ENCODE peak calls at places on chromosomes 2 and 18, in five cellular contexts. One of them, this sample, is unnamed.

GRCh38 chr2:109647636-109648035 is 33.5 kb downstream of the SOWAHC start:
- DNase-seq in NCI-H1694 treated with DMSO at 0.1 percent for 48 hours: no peak
- DNase-seq in tibial artery: peak
- DNase-seq in Kasumi-1: no peak
- DNase-seq in NCI-H1417 treated with DMSO at 0.1 percent for 48 hours: no peak
- DNase-seq in this sample: peak

GRCh38 chr2:179817181-179817841 is 44.1 kb downstream of the ZNF385B start:
- DNase-seq in NCI-H1694 treated with DMSO at 0.1 percent for 48 hours: no peak
- DNase-seq in tibial artery: no peak
- DNase-seq in Kasumi-1: no peak
- DNase-seq in NCI-H1417 treated with DMSO at 0.1 percent for 48 hours: no peak
- DNase-seq in this sample: no peak

GRCh38 chr18:56127322-56128099 is 510.9 kb downstream of the TXNL1 start:
- DNase-seq in NCI-H1694 treated with DMSO at 0.1 percent for 48 hours: no peak
- DNase-seq in tibial artery: no peak
- DNase-seq in Kasumi-1: no peak
- DNase-seq in NCI-H1417 treated with DMSO at 0.1 percent for 48 hours: no peak
- DNase-seq in this sample: no peak

GRCh38 chr18:8341481-8342230 is 267.6 kb upstream of the RAB12 start:
- DNase-seq in NCI-H1694 treated with DMSO at 0.1 percent for 48 hours: no peak
- DNase-seq in tibial artery: no peak
- DNase-seq in Kasumi-1: no peak
- DNase-seq in NCI-H1417 treated with DMSO at 0.1 percent for 48 hours: no peak
- DNase-seq in this sample: no peak

GRCh38 chr2:10097352-10098148 is 17.3 kb upstream of the CYS1 start:
- DNase-seq in NCI-H1694 treated with DMSO at 0.1 percent for 48 hours: peak
- DNase-seq in tibial artery: peak
- DNase-seq in Kasumi-1: peak
- DNase-seq in NCI-H1417 treated with DMSO at 0.1 percent for 48 hours: peak
- DNase-seq in this sample: peak

GRCh38 chr18:60003610-60004185 is 103.9 kb downstream of the PMAIP1 start:
- DNase-seq in NCI-H1694 treated with DMSO at 0.1 percent for 48 hours: no peak
- DNase-seq in tibial artery: no peak
- DNase-seq in Kasumi-1: no peak
- DNase-seq in NCI-H1417 treated with DMSO at 0.1 percent for 48 hours: no peak
- DNase-seq in this sample: no peak

GRCh38 chr2:73260338-73260984 is 23.8 kb downstream of the FBXO41 start:
- DNase-seq in NCI-H1694 treated with DMSO at 0.1 percent for 48 hours: no peak
- DNase-seq in tibial artery: no peak
- DNase-seq in Kasumi-1: peak
- DNase-seq in NCI-H1417 treated with DMSO at 0.1 percent for 48 hours: no peak
- DNase-seq in this sample: peak

GRCh38 chr2:61946661-61947060 is 41.2 kb downstream of the COMMD1 start:
- DNase-seq in NCI-H1694 treated with DMSO at 0.1 percent for 48 hours: no peak
- DNase-seq in tibial artery: no peak
- DNase-seq in Kasumi-1: no peak
- DNase-seq in NCI-H1417 treated with DMSO at 0.1 percent for 48 hours: no peak
- DNase-seq in this sample: no peak

GRCh38 chr2:143700865-143701264 is 571.6 kb downstream of the ARHGAP15 start:
- DNase-seq in NCI-H1694 treated with DMSO at 0.1 percent for 48 hours: no peak
- DNase-seq in tibial artery: no peak
- DNase-seq in Kasumi-1: no peak
- DNase-seq in NCI-H1417 treated with DMSO at 0.1 percent for 48 hours: no peak
- DNase-seq in this sample: no peak

GRCh38 chr2:10977636-10978035 is 65.9 kb downstream of the KCNF1 start:
- DNase-seq in NCI-H1694 treated with DMSO at 0.1 percent for 48 hours: no peak
- DNase-seq in tibial artery: no peak
- DNase-seq in Kasumi-1: no peak
- DNase-seq in NCI-H1417 treated with DMSO at 0.1 percent for 48 hours: no peak
- DNase-seq in this sample: peak

GRCh38 chr2:35794766-35795448 is 560.7 kb upstream of the CRIM1 start:
- DNase-seq in NCI-H1694 treated with DMSO at 0.1 percent for 48 hours: no peak
- DNase-seq in tibial artery: no peak
- DNase-seq in Kasumi-1: no peak
- DNase-seq in NCI-H1417 treated with DMSO at 0.1 percent for 48 hours: no peak
- DNase-seq in this sample: no peak

GRCh38 chr2:222307138-222307756 is 8.4 kb upstream of the PAX3 start:
- DNase-seq in NCI-H1694 treated with DMSO at 0.1 percent for 48 hours: no peak
- DNase-seq in tibial artery: no peak
- DNase-seq in Kasumi-1: no peak
- DNase-seq in NCI-H1417 treated with DMSO at 0.1 percent for 48 hours: no peak
- DNase-seq in this sample: no peak

GRCh38 chr2:229591611-229592010 is 122.7 kb downstream of the DNER start:
- DNase-seq in NCI-H1694 treated with DMSO at 0.1 percent for 48 hours: no peak
- DNase-seq in tibial artery: no peak
- DNase-seq in Kasumi-1: no peak
- DNase-seq in NCI-H1417 treated with DMSO at 0.1 percent for 48 hours: no peak
- DNase-seq in this sample: no peak

GRCh38 chr2:135709992-135710391 is 31.7 kb upstream of the UBXN4 start:
- DNase-seq in NCI-H1694 treated with DMSO at 0.1 percent for 48 hours: peak
- DNase-seq in tibial artery: peak
- DNase-seq in Kasumi-1: peak
- DNase-seq in NCI-H1417 treated with DMSO at 0.1 percent for 48 hours: no peak
- DNase-seq in this sample: no peak

GRCh38 chr2:126774290-126774689 is 118.3 kb downstream of the GYPC start:
- DNase-seq in NCI-H1694 treated with DMSO at 0.1 percent for 48 hours: no peak
- DNase-seq in tibial artery: no peak
- DNase-seq in Kasumi-1: no peak
- DNase-seq in NCI-H1417 treated with DMSO at 0.1 percent for 48 hours: no peak
- DNase-seq in this sample: no peak

GRCh38 chr2:186327251-186327868 is 158.7 kb upstream of the ZC3H15 start:
- DNase-seq in NCI-H1694 treated with DMSO at 0.1 percent for 48 hours: no peak
- DNase-seq in tibial artery: no peak
- DNase-seq in Kasumi-1: no peak
- DNase-seq in NCI-H1417 treated with DMSO at 0.1 percent for 48 hours: no peak
- DNase-seq in this sample: no peak

GRCh38 chr18:21194871-21195771 is 46.9 kb upstream of the GREB1L start:
- DNase-seq in NCI-H1694 treated with DMSO at 0.1 percent for 48 hours: peak
- DNase-seq in tibial artery: no peak
- DNase-seq in Kasumi-1: peak
- DNase-seq in NCI-H1417 treated with DMSO at 0.1 percent for 48 hours: peak
- DNase-seq in this sample: no peak

GRCh38 chr2:48377646-48378045 is 152.3 kb upstream of the STON1 start:
- DNase-seq in NCI-H1694 treated with DMSO at 0.1 percent for 48 hours: no peak
- DNase-seq in tibial artery: no peak
- DNase-seq in Kasumi-1: no peak
- DNase-seq in NCI-H1417 treated with DMSO at 0.1 percent for 48 hours: no peak
- DNase-seq in this sample: no peak

GRCh38 chr2:16656784-16657391 is 8.7 kb downstream of the CYRIA start:
- DNase-seq in NCI-H1694 treated with DMSO at 0.1 percent for 48 hours: no peak
- DNase-seq in tibial artery: peak
- DNase-seq in Kasumi-1: peak
- DNase-seq in NCI-H1417 treated with DMSO at 0.1 percent for 48 hours: no peak
- DNase-seq in this sample: no peak

GRCh38 chr2:229611360-229611759 is 103.0 kb downstream of the DNER start:
- DNase-seq in NCI-H1694 treated with DMSO at 0.1 percent for 48 hours: no peak
- DNase-seq in tibial artery: no peak
- DNase-seq in Kasumi-1: no peak
- DNase-seq in NCI-H1417 treated with DMSO at 0.1 percent for 48 hours: no peak
- DNase-seq in this sample: no peak

GRCh38 chr18:27184115-27185024 is 738 bp downstream of the CHST9 start:
- DNase-seq in NCI-H1694 treated with DMSO at 0.1 percent for 48 hours: peak
- DNase-seq in tibial artery: no peak
- DNase-seq in Kasumi-1: no peak
- DNase-seq in NCI-H1417 treated with DMSO at 0.1 percent for 48 hours: no peak
- DNase-seq in this sample: no peak

GRCh38 chr2:118989481-118989880 is 47.5 kb downstream of the MARCO start:
- DNase-seq in NCI-H1694 treated with DMSO at 0.1 percent for 48 hours: no peak
- DNase-seq in tibial artery: no peak
- DNase-seq in Kasumi-1: no peak
- DNase-seq in NCI-H1417 treated with DMSO at 0.1 percent for 48 hours: no peak
- DNase-seq in this sample: no peak

GRCh38 chr2:175158894-175159293 is 9.1 kb downstream of the ATF2 start:
- DNase-seq in NCI-H1694 treated with DMSO at 0.1 percent for 48 hours: no peak
- DNase-seq in tibial artery: no peak
- DNase-seq in Kasumi-1: no peak
- DNase-seq in NCI-H1417 treated with DMSO at 0.1 percent for 48 hours: no peak
- DNase-seq in this sample: no peak

GRCh38 chr18:37482433-37482832 is 83.2 kb downstream of the CELF4 start:
- DNase-seq in NCI-H1694 treated with DMSO at 0.1 percent for 48 hours: no peak
- DNase-seq in tibial artery: no peak
- DNase-seq in Kasumi-1: no peak
- DNase-seq in NCI-H1417 treated with DMSO at 0.1 percent for 48 hours: no peak
- DNase-seq in this sample: no peak

GRCh38 chr2:120703330-120703994 is 32.2 kb upstream of the GLI2 start:
- DNase-seq in NCI-H1694 treated with DMSO at 0.1 percent for 48 hours: no peak
- DNase-seq in tibial artery: no peak
- DNase-seq in Kasumi-1: no peak
- DNase-seq in NCI-H1417 treated with DMSO at 0.1 percent for 48 hours: no peak
- DNase-seq in this sample: no peak

GRCh38 chr2:45260946-45261345 is 251.7 kb upstream of the SIX2 start:
- DNase-seq in NCI-H1694 treated with DMSO at 0.1 percent for 48 hours: no peak
- DNase-seq in tibial artery: no peak
- DNase-seq in Kasumi-1: no peak
- DNase-seq in NCI-H1417 treated with DMSO at 0.1 percent for 48 hours: no peak
- DNase-seq in this sample: no peak

GRCh38 chr2:45964226-45964841 is 312.9 kb downstream of the PRKCE start:
- DNase-seq in NCI-H1694 treated with DMSO at 0.1 percent for 48 hours: peak
- DNase-seq in tibial artery: peak
- DNase-seq in Kasumi-1: peak
- DNase-seq in NCI-H1417 treated with DMSO at 0.1 percent for 48 hours: no peak
- DNase-seq in this sample: peak

GRCh38 chr2:238860966-238861730 is 13.3 kb downstream of the TWIST2 start:
- DNase-seq in NCI-H1694 treated with DMSO at 0.1 percent for 48 hours: no peak
- DNase-seq in tibial artery: no peak
- DNase-seq in Kasumi-1: no peak
- DNase-seq in NCI-H1417 treated with DMSO at 0.1 percent for 48 hours: no peak
- DNase-seq in this sample: peak

GRCh38 chr18:23171581-23172156 is 36.4 kb downstream of the CABLES1 start:
- DNase-seq in NCI-H1694 treated with DMSO at 0.1 percent for 48 hours: no peak
- DNase-seq in tibial artery: no peak
- DNase-seq in Kasumi-1: no peak
- DNase-seq in NCI-H1417 treated with DMSO at 0.1 percent for 48 hours: no peak
- DNase-seq in this sample: no peak

This sample was measured in cardiac septum.